ENCODE peak calls at places on chromosomes 16 and 17, in seven cellular contexts. B is IMR-90, X is H1, V is A549, T is breast epithelium, A is GM12878, C is stomach. N is an unnamed sample.

GRCh38 chr17:81256616-81257015 is 17.5 kb downstream of the NDUFAF8 start:
- DNase-seq in B (peak; percentile 79), X (no peak), V (peak; percentile 48), T (no peak), A (no peak), C (no peak), N (peak; percentile 39)

GRCh38 chr17:45307290-45308015 is 9.4 kb downstream of the MAP3K14 start:
- DNase-seq in B (peak; percentile 90), X (no peak), V (peak; percentile 69), T (no peak), A (peak; percentile 90), C (no peak), N (no peak)

GRCh38 chr17:2418572-2418971 is 17.7 kb upstream of the MNT start:
- DNase-seq in B (peak; percentile 70), X (no peak), V (no peak), T (no peak), A (no peak), C (no peak), N (peak; percentile 68)

GRCh38 chr16:7470344-7470743 is 137.7 kb downstream of the RBFOX1 start:
- DNase-seq in B (no peak), X (no peak), V (no peak), T (no peak), A (no peak), C (no peak), N (no peak)

GRCh38 chr17:37064166-37064565 is 115.4 kb downstream of the AATF start:
- DNase-seq in B (no peak), X (no peak), V (no peak), T (no peak), A (no peak), C (peak; percentile 76), N (no peak)

GRCh38 chr16:85460983-85461813 is 151.9 kb upstream of the GSE1 start:
- DNase-seq in B (peak; percentile 56), X (no peak), V (peak; percentile 43), T (no peak), A (no peak), C (no peak), N (no peak)

GRCh38 chr17:36943250-36944220 is 5.2 kb upstream of the AATF start:
- DNase-seq in B (no peak), X (no peak), V (no peak), T (no peak), A (no peak), C (no peak), N (no peak)

GRCh38 chr17:36602030-36602737 is 801 bp downstream of the MRM1 start:
- DNase-seq in B (peak; percentile 9), X (no peak), V (peak; percentile 22), T (no peak), A (no peak), C (no peak), N (no peak)

GRCh38 chr16:20225334-20225733 is 102.0 kb downstream of the GP2 start:
- DNase-seq in B (no peak), X (no peak), V (no peak), T (no peak), A (no peak), C (no peak), N (no peak)

GRCh38 chr16:67833035-67833417 is 9.1 kb upstream of the THAP11 start:
- DNase-seq in B (peak; percentile 80), X (no peak), V (no peak), T (no peak), A (no peak), C (no peak), N (no peak)

GRCh38 chr16:19488213-19488640 is 33.7 kb downstream of the GDE1 start:
- DNase-seq in B (no peak), X (no peak), V (no peak), T (no peak), A (no peak), C (peak; percentile 46), N (no peak)

GRCh38 chr17:57988301-57989010 is 402 bp upstream of the VEZF1 start:
- DNase-seq in B (peak; percentile 66), X (no peak), V (peak; percentile 77), T (peak; percentile 56), A (no peak), C (peak; percentile 68), N (peak; percentile 75)

GRCh38 chr16:85169333-85170065 is 57.2 kb upstream of the CIBAR2 start:
- DNase-seq in B (no peak), X (no peak), V (no peak), T (no peak), A (no peak), C (no peak), N (peak; percentile 47)

GRCh38 chr16:3979070-3979469 is 98.6 kb upstream of the CREBBP start:
- DNase-seq in B (no peak), X (no peak), V (no peak), T (no peak), A (no peak), C (no peak), N (no peak)

GRCh38 chr16:79283578-79283977 is 317.0 kb downstream of the MAF start:
- DNase-seq in B (no peak), X (no peak), V (no peak), T (no peak), A (no peak), C (no peak), N (no peak)

GRCh38 chr17:64178011-64178825 is 48.3 kb upstream of the ERN1 start:
- DNase-seq in B (peak; percentile 56), X (no peak), V (no peak), T (no peak), A (no peak), C (peak; percentile 38), N (no peak)

GRCh38 chr17:42111901-42112551 is 488 bp downstream of the DHX58 start:
- DNase-seq in B (peak; percentile 17), X (no peak), V (no peak), T (peak; percentile 35), A (no peak), C (peak; percentile 47), N (peak; percentile 60)

GRCh38 chr16:61820398-61820797 is 215.8 kb downstream of the CDH8 start:
- DNase-seq in B (no peak), X (no peak), V (no peak), T (no peak), A (no peak), C (no peak), N (no peak)

GRCh38 chr16:56121156-56121500 is 70.2 kb upstream of the GNAO1 start:
- DNase-seq in B (no peak), X (no peak), V (no peak), T (no peak), A (peak; percentile 2), C (no peak), N (no peak)

GRCh38 chr17:61133853-61134252 is 265.8 kb upstream of the TBX2 start:
- DNase-seq in B (no peak), X (no peak), V (no peak), T (no peak), A (no peak), C (no peak), N (no peak)

GRCh38 chr16:49274936-49275730 is 6.5 kb downstream of the CBLN1 start:
- DNase-seq in B (no peak), X (no peak), V (no peak), T (no peak), A (no peak), C (no peak), N (no peak)

GRCh38 chr17:61444075-61444474 is 8.1 kb upstream of the TBX4 start:
- DNase-seq in B (no peak), X (no peak), V (no peak), T (no peak), A (no peak), C (no peak), N (no peak)

GRCh38 chr17:76726766-76727718 is at the start of gene METTL23:
- DNase-seq in B (peak; percentile 77), X (no peak), V (peak; percentile 81), T (peak; percentile 83), A (no peak), C (peak; percentile 88), N (peak; percentile 85)

GRCh38 chr17:74454197-74455024 is 12.0 kb upstream of the CD300A start:
- DNase-seq in B (peak; percentile 29), X (no peak), V (no peak), T (no peak), A (no peak), C (no peak), N (peak; percentile 92)
- TF ChIP-seq POLR2A in B (no peak), X (no peak), V (no peak), T (no peak), A (no peak), C (peak; percentile 11), N (peak; percentile 56)

GRCh38 chr16:81587626-81588160 is 143.1 kb downstream of the CMIP start:
- DNase-seq in B (no peak), X (no peak), V (no peak), T (no peak), A (no peak), C (no peak), N (no peak)
- H3K4me3 ChIP-seq in B (no peak overlapping the region), X (no peak overlapping the region), V (no peak overlapping the region), T (no peak overlapping the region), A (no peak overlapping the region), C (no peak overlapping the region), N (no peak overlapping the region)

GRCh38 chr16:27867122-27868110 is 196.1 kb downstream of the GSG1L start:
- DNase-seq in B (peak; percentile 51), X (peak; percentile 70), V (peak; percentile 88), T (no peak), A (no peak), C (peak; percentile 53), N (peak; percentile 59)
- TF ChIP-seq CTCF in B (peak; percentile 52), X (peak; percentile 87), V (peak; percentile 45), T (no peak), A (peak; percentile 53), C (peak; percentile 43), N (peak; percentile 7)

GRCh38 chr16:75432828-75433731 is at the start of gene CFDP1:
- DNase-seq in B (peak; percentile 91), X (peak; percentile 89), V (peak; percentile 95), T (peak; percentile 95), A (peak; percentile 80), C (peak; percentile 96), N (peak; percentile 97)
- TF ChIP-seq POLR2A in B (peak; percentile 77), X (no peak), V (peak; percentile 68), T (peak; percentile 61), A (peak; percentile 78), C (peak; percentile 27), N (peak; percentile 53)

GRCh38 chr16:17135439-17135838 is 335.3 kb downstream of the XYLT1 start:
- DNase-seq in B (no peak), X (no peak), V (no peak), T (no peak), A (no peak), C (no peak), N (no peak)
- H3K4me3 ChIP-seq in B (no peak overlapping the region), X (no peak overlapping the region), V (no peak overlapping the region), T (no peak overlapping the region), A (no peak overlapping the region), C (no peak overlapping the region), N (no peak overlapping the region)

N was measured in adrenal gland.